ENCODE peak calls at places on chromosomes 16 and 17, in eight cellular contexts. B is body of pancreas, G is adrenal gland, J is spleen, C is ovary, A is prostate gland, Q is HCT116, L is lower leg skin. V is an unnamed sample.

GRCh38 chr17:15651583-15652110 is 32.1 kb upstream of the FBXW10B start:
- DNase-seq in B (peak; percentile 87), G (peak; percentile 99), J (peak; percentile 90), C (peak; percentile 76), A (peak; percentile 75), Q (peak; percentile 95), L (peak; percentile 93), V (peak; percentile 89)

GRCh38 chr17:61647044-61647443 is 56.0 kb upstream of the NACA2 start:
- DNase-seq in B (no peak), G (no peak), J (no peak), C (no peak), A (no peak), Q (no peak), L (no peak), V (no peak)

GRCh38 chr17:76385892-76386786 is 1.7 kb downstream of the SPHK1 start:
- DNase-seq in B (peak; percentile 82), G (peak; percentile 89), J (peak; percentile 95), C (peak; percentile 65), A (peak; percentile 63), Q (peak; percentile 68), L (peak; percentile 61), V (peak; percentile 92)

GRCh38 chr17:74742978-74743545 is 5.4 kb upstream of the NHERF1 start:
- DNase-seq in B (no peak), G (no peak), J (peak; percentile 76), C (no peak), A (no peak), Q (no peak), L (no peak), V (no peak)

GRCh38 chr17:44210342-44211192 is 8.9 kb downstream of the UBTF start:
- DNase-seq in B (peak; percentile 90), G (peak; percentile 94), J (peak; percentile 99), C (peak; percentile 82), A (peak; percentile 75), Q (peak; percentile 63), L (no peak), V (peak; percentile 96)

GRCh38 chr17:62781826-62782225 is 26.3 kb downstream of the MARCHF10 start:
- DNase-seq in B (no peak), G (peak; percentile 3), J (no peak), C (no peak), A (no peak), Q (no peak), L (no peak), V (no peak)

GRCh38 chr17:28252436-28252835 is 66.6 kb upstream of the TMEM97 start:
- DNase-seq in B (no peak), G (no peak), J (no peak), C (no peak), A (no peak), Q (no peak), L (no peak), V (no peak)

GRCh38 chr16:86508947-86509758 is 1.2 kb upstream of the FOXF1 start:
- DNase-seq in B (peak; percentile 14), G (no peak), J (no peak), C (peak; percentile 19), A (no peak), Q (peak; percentile 32), L (no peak), V (no peak)

GRCh38 chr17:5571281-5571680 is 13.0 kb downstream of the NLRP1 start:
- DNase-seq in B (no peak), G (no peak), J (no peak), C (no peak), A (no peak), Q (no peak), L (no peak), V (no peak)

GRCh38 chr17:46193626-46194392 is 580 bp upstream of the KANSL1 start:
- DNase-seq in B (peak; percentile 97), G (peak; percentile 98), J (peak; percentile 100), C (peak; percentile 95), A (peak; percentile 93), Q (peak; percentile 89), L (peak; percentile 95), V (peak; percentile 98)

GRCh38 chr17:46195217-46195855 is 2.1 kb upstream of the KANSL1 start:
- DNase-seq in B (no peak), G (no peak), J (no peak), C (no peak), A (no peak), Q (no peak), L (no peak), V (no peak)

GRCh38 chr17:46193246-46193625 is at the start of gene KANSL1:
- DNase-seq in B (peak; percentile 90), G (peak; percentile 88), J (peak; percentile 99), C (peak; percentile 92), A (peak; percentile 78), Q (peak; percentile 76), L (peak; percentile 80), V (peak; percentile 98)

GRCh38 chr17:46195939-46196338 is 2.7 kb upstream of the KANSL1 start:
- DNase-seq in B (no peak), G (no peak), J (no peak), C (peak; percentile 30), A (no peak), Q (no peak), L (no peak), V (no peak)

GRCh38 chr17:46194393-46195216 is 1.4 kb upstream of the KANSL1 start:
- DNase-seq in B (no peak), G (no peak), J (no peak), C (no peak), A (no peak), Q (peak; percentile 39), L (no peak), V (peak; percentile 75)
- TF ChIP-seq POLR2A in B (no peak), G (no peak), J (peak; percentile 8), C (no peak), A (no peak), Q (no peak), L (no peak), V (no peak)

DNA sequence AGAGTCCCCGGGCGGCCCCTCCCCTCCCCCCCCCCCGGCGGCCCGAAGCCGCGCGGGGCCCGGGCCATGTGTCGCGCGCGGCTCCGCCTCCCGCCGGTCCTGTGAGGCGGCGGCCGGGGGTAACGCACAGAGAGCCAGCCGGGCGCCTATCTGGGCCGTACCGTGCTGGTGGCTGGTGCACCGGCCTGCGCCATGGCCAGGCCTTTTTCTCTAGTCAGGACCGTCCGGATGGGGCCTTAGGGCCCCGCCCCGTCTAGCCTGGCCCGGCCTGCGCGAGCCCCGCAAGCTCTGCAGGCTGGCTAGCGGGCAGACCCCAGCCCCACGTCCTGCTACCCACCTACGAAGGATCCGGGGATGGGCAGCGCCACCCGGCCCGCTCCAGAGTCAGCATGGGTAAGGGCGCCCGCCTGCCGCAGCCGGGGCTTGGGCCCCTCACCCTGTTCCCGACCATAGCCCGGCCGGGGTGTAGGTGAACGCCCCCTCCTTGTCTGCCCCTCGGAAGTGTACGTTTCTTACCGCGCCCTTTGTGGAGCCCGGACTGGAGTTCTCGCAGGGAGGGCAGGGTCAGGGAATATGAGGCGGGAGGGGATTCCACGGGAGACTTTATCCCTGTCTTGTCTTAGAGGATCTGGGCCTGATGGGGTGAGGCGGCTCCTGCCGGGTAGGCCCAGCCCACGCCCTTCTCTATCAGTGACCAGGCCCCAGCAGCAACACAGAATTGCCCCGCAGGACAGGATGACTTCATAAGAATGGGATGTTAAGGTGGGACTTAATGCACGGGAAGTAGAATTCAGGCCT is at the start of gene CENPT:
- DNase-seq in B (peak; percentile 69), G (peak; percentile 80), J (no peak), C (no peak), A (peak; percentile 51), Q (no peak), L (no peak), V (peak; percentile 91)
- TF ChIP-seq POLR2A in B (peak; percentile 44), G (no peak), J (no peak), C (no peak), A (no peak), Q (no peak), L (no peak), V (peak; percentile 32)

GRCh38 chr17:33950061-33950460 is 305.0 kb upstream of the CCL2 start:
- DNase-seq in B (no peak), G (no peak), J (no peak), C (no peak), A (no peak), Q (no peak), L (no peak), V (no peak)
- TF ChIP-seq POLR2A in B (no peak), G (no peak), J (no peak), C (no peak), A (no peak), Q (no peak), L (no peak), V (no peak)

GRCh38 chr16:57484515-57485005 is 1.7 kb downstream of the DOK4 start:
- DNase-seq in B (no peak), G (no peak), J (no peak), C (no peak), A (no peak), Q (no peak), L (no peak), V (no peak)

GRCh38 chr16:57483725-57484514 is 2.4 kb downstream of the DOK4 start:
- DNase-seq in B (no peak), G (peak; percentile 82), J (peak; percentile 71), C (no peak), A (peak; percentile 43), Q (no peak), L (no peak), V (no peak)

GRCh38 chr16:57481421-57481820 is 4.9 kb downstream of the DOK4 start:
- DNase-seq in B (no peak), G (no peak), J (no peak), C (no peak), A (no peak), Q (no peak), L (no peak), V (no peak)

GRCh38 chr16:57480754-57481230 is 5.5 kb downstream of the DOK4 start:
- DNase-seq in B (no peak), G (no peak), J (peak; percentile 48), C (no peak), A (no peak), Q (no peak), L (no peak), V (no peak)

DNA sequence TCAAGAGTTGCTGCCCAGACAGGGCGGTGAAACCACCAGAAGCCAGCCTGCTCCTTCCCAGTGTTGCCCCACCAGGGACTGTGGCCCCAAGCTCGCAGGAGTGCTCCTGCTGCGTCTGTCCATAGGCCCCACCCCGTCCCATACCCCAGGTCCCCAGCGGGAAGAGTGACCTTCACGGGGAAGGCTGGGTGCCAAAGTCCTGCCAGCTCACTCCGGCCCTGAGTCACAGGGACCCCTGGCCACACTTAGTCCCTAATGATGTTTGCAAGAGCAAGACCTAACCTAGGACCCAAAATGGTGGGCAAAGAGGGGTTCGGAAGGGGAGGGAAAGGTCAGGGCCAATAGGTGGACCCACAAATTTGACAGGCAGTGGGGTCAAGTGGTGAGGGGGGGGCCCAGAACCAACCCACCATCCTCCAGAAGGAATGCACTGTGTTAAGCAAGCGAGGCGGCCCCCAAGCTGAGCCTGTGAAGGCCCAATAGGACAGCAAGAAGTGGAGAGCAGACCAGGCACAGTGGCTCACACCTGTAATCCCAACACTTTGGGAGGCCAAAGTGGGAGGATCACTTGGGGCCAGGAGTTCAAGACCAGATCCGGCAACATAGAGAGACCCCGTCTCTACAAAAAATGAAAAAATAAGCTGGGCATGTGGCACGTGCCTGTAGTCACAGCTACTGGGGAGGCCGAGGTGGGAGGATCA is 3.3 kb downstream of the DOK4 start:
- DNase-seq in B (peak; percentile 31), G (no peak), J (peak; percentile 55), C (no peak), A (no peak), Q (no peak), L (no peak), V (no peak)
- TF ChIP-seq POLR2A in B (no peak), G (no peak), J (no peak), C (no peak), A (no peak), Q (no peak), L (no peak), V (no peak)

GRCh38 chr17:50381920-50382319 is 8.9 kb downstream of the EME1 start:
- DNase-seq in B (no peak), G (no peak), J (no peak), C (no peak), A (no peak), Q (no peak), L (no peak), V (peak; percentile 16)
- TF ChIP-seq POLR2A in B (no peak), G (no peak), J (no peak), C (no peak), A (no peak), Q (no peak), L (no peak), V (no peak)

V was measured in erythroblast.